ENCODE peak calls at places on chromosomes 6 and 20, in seven cellular contexts. T, L, S, C, U, D and O are unnamed samples.

GRCh38 chr20:43584448-43585138 is 6.1 kb upstream of the IFT52 start:
- DNase-seq in T (no peak), L (peak; percentile 75), S (no peak), C (no peak), U (no peak), D (no peak), O (no peak)

GRCh38 chr6:24931752-24932691 is 3.7 kb downstream of the RIPOR2 start:
- DNase-seq in T (no peak), L (peak; percentile 67), S (no peak), C (no peak), U (no peak), D (no peak), O (no peak)

GRCh38 chr6:130412556-130413290 is 46.9 kb downstream of the TMEM200A start:
- DNase-seq in T (no peak), L (peak; percentile 21), S (no peak), C (no peak), U (no peak), D (no peak), O (no peak)

GRCh38 chr6:163529605-163530004 is 115.1 kb downstream of the QKI start:
- DNase-seq in T (no peak), L (peak; percentile 92), S (no peak), C (no peak), U (no peak), D (no peak), O (no peak)

GRCh38 chr6:156808287-156808686 is 31.1 kb downstream of the ARID1B start:
- DNase-seq in T (no peak), L (peak; percentile 13), S (no peak), C (no peak), U (peak; percentile 69), D (no peak), O (no peak)

GRCh38 chr6:132973556-132973993 is 159.2 kb downstream of the RPS12 start:
- DNase-seq in T (no peak), L (no peak), S (no peak), C (no peak), U (no peak), D (no peak), O (no peak)

GRCh38 chr20:6863355-6863754 is 95.9 kb downstream of the BMP2 start:
- DNase-seq in T (no peak), L (no peak), S (no peak), C (no peak), U (no peak), D (no peak), O (no peak)

GRCh38 chr20:62356143-62356947 is 10.8 kb downstream of the LAMA5 start:
- DNase-seq in T (no peak), L (no peak), S (no peak), C (peak; percentile 71), U (no peak), D (no peak), O (no peak)

GRCh38 chr20:57428611-57429496 is 37.7 kb downstream of the RBM38 start:
- DNase-seq in T (no peak), L (no peak), S (no peak), C (no peak), U (no peak), D (peak; percentile 70), O (no peak)

DNA sequence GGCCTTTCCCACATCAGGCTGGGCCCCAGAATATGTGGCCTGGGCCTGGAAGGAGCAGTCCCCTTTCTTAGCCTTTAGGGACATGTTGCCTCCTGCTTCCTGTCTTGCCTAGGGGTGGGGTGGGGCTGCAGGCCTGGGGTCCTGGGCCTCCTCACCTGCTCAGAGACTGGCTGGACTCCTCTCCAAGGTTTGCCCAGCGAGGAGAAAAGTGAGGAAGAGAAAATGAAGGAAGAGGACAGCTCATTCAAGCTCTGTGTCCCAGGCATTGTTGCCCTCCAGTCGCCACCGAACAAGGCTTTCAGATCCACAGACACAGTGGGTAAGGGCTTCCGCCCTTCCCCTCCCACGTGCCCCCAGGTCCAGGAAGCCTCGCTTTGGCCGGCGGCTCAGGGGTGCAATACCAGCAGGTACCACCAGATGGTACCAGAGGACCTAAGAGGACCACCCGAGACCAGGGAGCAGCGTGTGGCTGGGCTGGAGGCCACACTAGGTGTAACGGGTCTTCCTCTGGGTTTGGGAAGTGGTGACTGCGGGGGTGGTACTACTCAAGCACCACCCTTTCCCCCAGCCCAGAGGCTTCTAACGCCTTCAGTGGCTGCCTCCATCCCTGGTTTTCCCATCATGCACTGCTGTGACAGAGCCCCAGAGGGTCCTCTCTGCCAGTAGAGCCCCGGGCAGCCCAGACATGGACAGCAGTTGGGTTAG is 5.5 kb upstream of the BAK1 start:
- DNase-seq in T (no peak), L (peak; percentile 55), S (peak; percentile 87), C (peak; percentile 84), U (peak; percentile 93), D (peak; percentile 89), O (peak; percentile 97)
- TF ChIP-seq POLR2A in T (no peak), L (no peak), S (no peak), C (no peak), U (no peak), D (no peak), O (no peak)

DNA sequence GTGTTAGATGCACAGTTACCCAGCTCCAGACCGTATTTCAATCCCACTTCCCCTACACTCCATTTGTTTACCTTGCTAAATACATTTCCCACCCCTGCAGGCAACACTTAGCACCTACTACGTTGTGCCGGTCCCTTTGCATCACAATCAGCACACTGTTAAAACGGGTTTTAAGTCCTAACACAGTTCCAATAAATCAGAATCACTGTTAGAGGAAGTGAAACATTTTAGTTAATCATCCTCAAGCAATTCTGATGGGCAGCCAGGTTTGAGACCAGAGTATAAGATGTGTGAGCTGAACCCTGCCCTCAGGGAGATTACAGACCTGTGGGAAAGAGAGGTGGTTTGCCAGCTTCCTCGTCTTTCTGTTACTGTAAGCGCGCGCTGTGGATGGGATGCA is 3.0 kb downstream of the ZCCHC3 start:
- DNase-seq in T (no peak), L (no peak), S (peak; percentile 38), C (no peak), U (no peak), D (no peak), O (no peak)
- H3K4me3 ChIP-seq in T (peak overlapping the region; percentile 87), L (peak overlapping the region; percentile 29), S (peak overlapping the region; percentile 95), C (peak overlapping the region; percentile 88), U (no peak overlapping the region), D (peak overlapping the region; percentile 91), O (no peak overlapping the region)

DNA sequence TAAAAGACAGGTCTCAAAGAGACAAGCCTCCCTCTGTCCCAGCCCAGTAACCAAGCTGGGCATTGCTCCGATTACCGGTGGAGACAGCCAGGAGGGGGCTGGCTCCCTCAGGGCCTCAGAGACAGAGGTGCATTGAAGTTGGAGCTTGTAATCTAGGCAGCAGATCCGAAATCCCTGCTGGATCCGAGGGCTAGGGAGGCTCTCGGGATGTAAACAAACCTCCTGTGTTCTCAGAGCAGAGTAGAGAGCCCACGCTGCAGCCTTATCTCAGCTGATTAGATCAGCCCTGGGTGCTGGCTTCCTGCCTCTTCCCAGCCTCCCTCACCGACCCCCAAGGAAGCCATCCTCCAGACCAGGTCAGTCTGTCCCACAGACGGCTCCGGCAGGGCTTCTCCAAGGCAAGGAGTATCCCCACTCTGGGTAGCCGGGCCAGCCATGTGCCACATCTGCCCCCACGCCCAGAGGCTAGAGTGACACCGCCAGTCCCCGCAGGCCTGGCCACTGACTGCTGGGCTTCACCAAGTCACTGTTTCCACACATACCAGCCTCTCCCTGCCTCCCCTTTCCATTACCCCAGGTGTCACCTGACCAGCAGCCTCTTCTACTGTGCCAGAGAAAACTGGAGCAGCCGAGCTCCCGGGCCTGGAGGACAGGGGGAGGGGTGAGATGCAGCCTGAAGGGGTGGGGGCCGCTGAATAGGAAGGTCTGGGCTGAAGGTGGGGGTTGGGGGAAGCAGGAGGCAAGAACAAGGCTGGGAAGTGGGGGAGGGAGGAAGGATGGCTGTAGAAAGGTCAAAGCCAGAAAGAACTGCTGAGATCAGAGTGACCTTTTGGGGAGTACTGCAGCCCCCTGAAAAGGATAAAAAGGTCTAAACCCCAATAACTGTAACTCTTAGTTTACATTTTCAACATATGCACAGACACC is 6.0 kb downstream of the SDC4 start:
- DNase-seq in T (no peak), L (peak; percentile 74), S (no peak), C (peak; percentile 75), U (peak; percentile 90), D (peak; percentile 90), O (no peak)
- TF ChIP-seq POLR2A in T (no peak), L (peak; percentile 65), S (no peak), C (no peak), U (no peak), D (no peak), O (no peak)

GRCh38 chr6:55052846-55053245 is 121.5 kb upstream of the HCRTR2 start:
- DNase-seq in T (no peak), L (peak; percentile 12), S (no peak), C (no peak), U (no peak), D (no peak), O (no peak)

GRCh38 chr6:55046869-55047422 is 127.4 kb upstream of the HCRTR2 start:
- DNase-seq in T (no peak), L (peak; percentile 23), S (no peak), C (no peak), U (no peak), D (no peak), O (no peak)

DNA sequence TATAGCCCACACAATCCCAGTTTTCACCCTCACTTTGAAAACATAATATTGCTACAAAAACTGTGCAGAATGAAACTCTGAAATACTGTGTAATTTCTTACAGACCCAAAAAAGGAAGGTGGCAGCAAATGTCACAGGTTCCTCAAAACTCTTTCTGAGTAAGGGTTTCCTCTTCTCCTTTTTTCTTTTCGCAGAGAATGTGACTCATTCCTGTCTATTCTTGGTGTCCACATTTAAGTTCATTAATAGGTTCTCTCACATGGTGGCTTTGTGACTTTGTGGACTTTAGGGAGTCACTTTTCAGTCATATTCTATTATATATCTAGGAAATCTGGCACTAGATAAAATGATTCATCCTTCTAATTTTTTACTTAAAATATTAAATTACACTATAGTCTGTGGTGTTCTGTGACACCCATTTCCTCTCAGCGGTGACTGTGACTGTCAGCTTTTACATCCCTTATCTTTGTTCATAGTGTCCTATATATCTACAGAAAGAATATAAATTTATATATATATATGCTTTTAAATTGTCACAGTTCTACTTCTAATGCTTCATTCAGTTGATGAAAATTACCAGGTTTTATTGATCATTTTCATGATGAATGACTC is 126.8 kb upstream of the HCRTR2 start:
- DNase-seq in T (no peak), L (peak; percentile 4), S (peak; percentile 50), C (no peak), U (no peak), D (no peak), O (no peak)
- H3K4me3 ChIP-seq in T (no peak overlapping the region), L (no peak overlapping the region), S (no peak overlapping the region), C (no peak overlapping the region), U (no peak overlapping the region), D (no peak overlapping the region), O (no peak overlapping the region)